ENCODE peak calls at places on chromosomes 13 and 19, in eight cellular contexts. V is prostate gland; O is Peyer's patch; I is keratinocyte; X is CD4-positive, CD25-positive, alpha-beta regulatory T cell; K is heart left ventricle; A is transverse colon; Z is GM23338. B is an unnamed sample.

GRCh38 chr19:45205810-45206209 is 27.2 kb downstream of the BLOC1S3 start:
- DNase-seq in V (no peak), O (no peak), I (no peak), X (no peak), K (no peak), A (no peak), Z (no peak), B (no peak)

GRCh38 chr13:93561553-93561952 is 334.9 kb downstream of the GPC6 start:
- DNase-seq in V (no peak), O (no peak), I (no peak), X (no peak), K (no peak), A (no peak), Z (peak; percentile 41), B (no peak)

GRCh38 chr13:112835796-112836195 is 133.2 kb upstream of the MCF2L start:
- DNase-seq in V (no peak), O (peak; percentile 23), I (no peak), X (no peak), K (no peak), A (no peak), Z (no peak), B (no peak)

GRCh38 chr19:4744451-4745170 is 21.0 kb upstream of the DPP9 start:
- DNase-seq in V (no peak), O (no peak), I (no peak), X (no peak), K (peak; percentile 42), A (no peak), Z (no peak), B (no peak)

GRCh38 chr13:83325454-83325853 is 556.8 kb downstream of the SLITRK1 start:
- DNase-seq in V (no peak), O (no peak), I (no peak), X (no peak), K (no peak), A (no peak), Z (no peak), B (no peak)

GRCh38 chr19:45774765-45775164 is 5.7 kb upstream of the SIX5 start:
- DNase-seq in V (no peak), O (no peak), I (no peak), X (no peak), K (no peak), A (peak; percentile 59), Z (peak; percentile 95), B (no peak)

GRCh38 chr13:47869780-47870179 is 131.3 kb downstream of the SUCLA2 start:
- DNase-seq in V (no peak), O (no peak), I (no peak), X (no peak), K (no peak), A (no peak), Z (no peak), B (no peak)

GRCh38 chr19:36418287-36419001 is at the start of gene ZFP82:
- DNase-seq in V (peak; percentile 54), O (peak; percentile 86), I (no peak), X (peak; percentile 73), K (peak; percentile 87), A (peak; percentile 73), Z (peak; percentile 95), B (peak; percentile 81)

GRCh38 chr13:44969858-44970484 is 19.3 kb downstream of the NUFIP1 start:
- DNase-seq in V (peak; percentile 14), O (no peak), I (no peak), X (peak; percentile 24), K (no peak), A (no peak), Z (peak; percentile 87), B (peak; percentile 28)

GRCh38 chr13:42650470-42650869 is 76.5 kb downstream of the TNFSF11 start:
- DNase-seq in V (no peak), O (no peak), I (no peak), X (no peak), K (no peak), A (no peak), Z (no peak), B (no peak)

GRCh38 chr19:46785980-46786235 is 2.5 kb downstream of the SLC1A5 start:
- DNase-seq in V (no peak), O (no peak), I (no peak), X (no peak), K (no peak), A (no peak), Z (no peak), B (no peak)

GRCh38 chr19:46784262-46785053 is 3.9 kb downstream of the SLC1A5 start:
- DNase-seq in V (peak; percentile 88), O (peak; percentile 86), I (peak; percentile 96), X (no peak), K (peak; percentile 48), A (peak; percentile 89), Z (peak; percentile 82), B (no peak)

GRCh38 chr19:46783670-46784069 is 4.7 kb downstream of the SLC1A5 start:
- DNase-seq in V (no peak), O (no peak), I (no peak), X (no peak), K (no peak), A (no peak), Z (no peak), B (no peak)

GRCh38 chr19:46785054-46785979 is 3.1 kb downstream of the SLC1A5 start:
- DNase-seq in V (no peak), O (no peak), I (no peak), X (no peak), K (no peak), A (no peak), Z (no peak), B (no peak)

DNA sequence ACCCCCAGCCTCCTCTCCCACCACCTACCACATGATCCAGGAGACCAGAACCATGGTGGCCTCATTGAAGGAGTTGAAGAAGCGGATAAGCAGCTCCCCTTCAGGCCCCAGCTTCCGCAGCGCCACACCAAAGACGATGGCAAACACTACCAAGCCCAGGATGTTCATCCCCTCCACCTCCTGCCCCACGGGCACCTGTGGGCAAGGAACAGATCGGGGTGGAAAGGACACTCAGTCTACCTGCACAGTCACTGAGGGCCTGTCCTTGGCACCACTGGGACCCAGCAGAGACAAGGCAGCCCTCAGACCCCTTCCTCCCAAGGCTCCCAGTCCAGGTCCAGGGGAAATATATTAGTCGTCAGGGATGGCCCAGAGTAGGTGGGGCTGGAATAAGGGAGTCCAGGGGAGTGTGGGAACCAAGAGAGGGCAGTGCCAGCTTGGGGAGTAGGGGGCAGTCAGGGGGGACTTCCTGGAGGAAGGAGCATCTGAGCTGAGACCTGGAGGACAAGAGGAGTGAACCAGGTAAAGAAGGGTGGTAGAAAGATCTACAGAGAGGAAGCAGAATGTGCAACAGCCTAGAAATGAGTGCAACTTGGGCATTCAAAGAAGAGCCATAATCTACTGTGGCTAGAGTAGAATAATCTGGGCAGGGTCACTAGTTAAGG is 5.9 kb downstream of the SLC1A5 start:
- DNase-seq in V (no peak), O (no peak), I (no peak), X (no peak), K (no peak), A (no peak), Z (no peak), B (no peak)
- H3K36me3 ChIP-seq in V (peaks cover 6% of the 10 kb centered on the region), O (no peaks in the 10 kb centered on the region), I (peaks cover 23% of the 10 kb centered on the region), X (peaks cover 37% of the 10 kb centered on the region), K (peaks cover 57% of the 10 kb centered on the region), A (no peaks in the 10 kb centered on the region), Z (peaks cover 56% of the 10 kb centered on the region), B (peaks cover 21% of the 10 kb centered on the region)

DNA sequence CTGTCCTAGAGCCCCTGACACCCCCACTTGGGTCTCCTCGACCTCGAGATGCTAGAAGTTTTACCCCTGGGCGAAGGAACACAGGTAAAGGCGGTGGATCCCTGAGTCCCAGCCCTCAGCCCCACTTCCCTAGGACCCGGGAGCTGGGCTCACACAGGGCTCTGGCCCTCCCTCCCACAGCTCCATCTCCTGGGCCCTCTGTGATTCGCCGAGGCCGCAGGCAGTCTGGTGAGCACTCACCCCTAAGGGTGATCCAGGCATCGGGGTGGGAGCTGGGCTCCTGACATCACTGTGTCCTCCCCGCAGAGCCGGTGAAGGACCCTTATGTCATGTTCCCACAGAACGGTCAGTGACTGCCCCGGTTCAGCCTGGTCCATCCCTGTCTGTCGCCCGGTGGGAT is 8.3 kb downstream of the PLEKHG2 start:
- DNase-seq in V (no peak), O (no peak), I (no peak), X (no peak), K (no peak), A (no peak), Z (no peak), B (no peak)
- H3K36me3 ChIP-seq in V (no peaks in the 10 kb centered on the region), O (no peaks in the 10 kb centered on the region), I (peaks cover 8% of the 10 kb centered on the region), X (peaks cover 33% of the 10 kb centered on the region), K (peaks cover 83% of the 10 kb centered on the region), A (no peaks in the 10 kb centered on the region), Z (peaks cover 11% of the 10 kb centered on the region), B (peaks cover 15% of the 10 kb centered on the region)

DNA sequence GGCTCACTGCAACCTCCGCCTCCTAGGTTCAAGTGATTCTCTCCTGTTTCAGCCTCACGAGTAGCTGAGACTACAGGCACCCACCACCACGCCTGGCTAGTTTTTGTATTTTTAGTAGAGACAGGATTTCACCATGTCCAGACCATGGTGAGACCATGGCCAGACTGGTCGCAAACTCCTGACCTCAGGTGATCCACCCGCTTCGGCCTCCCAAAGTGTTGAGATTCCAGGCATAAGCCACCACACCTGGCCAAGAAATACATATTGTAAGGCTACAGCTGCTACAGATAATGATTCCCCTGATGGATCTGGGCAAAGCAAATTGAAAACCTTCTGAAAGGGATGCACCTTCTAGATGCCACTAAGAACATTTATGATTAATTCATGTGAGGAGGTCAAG is 17.8 kb downstream of the PLPP2 start:
- DNase-seq in V (no peak), O (no peak), I (no peak), X (no peak), K (no peak), A (no peak), Z (no peak), B (no peak)
- H3K36me3 ChIP-seq in V (no peaks in the 10 kb centered on the region), O (no peaks in the 10 kb centered on the region), I (no peaks in the 10 kb centered on the region), X (no peaks in the 10 kb centered on the region), K (no peaks in the 10 kb centered on the region), A (no peaks in the 10 kb centered on the region), Z (no peaks in the 10 kb centered on the region), B (no peaks in the 10 kb centered on the region)

DNA sequence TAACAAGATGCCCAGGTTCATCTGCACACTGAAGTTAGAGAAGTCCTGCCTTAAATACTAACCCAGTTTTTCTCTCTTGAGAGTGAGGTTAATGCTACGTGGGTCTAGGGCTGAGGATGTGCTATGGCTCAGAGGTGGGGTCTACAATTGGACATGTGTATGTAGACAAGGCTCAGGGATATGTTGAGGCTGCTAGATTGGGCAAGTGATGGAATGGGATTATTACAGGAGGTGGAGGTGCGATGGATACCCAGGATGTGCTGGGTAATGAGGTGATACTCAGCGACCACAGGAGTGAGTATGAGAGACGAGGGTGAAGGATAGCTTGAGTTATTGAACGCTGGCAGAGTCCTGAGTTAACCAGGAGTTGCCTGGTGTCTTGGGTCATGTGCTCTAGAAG is 38.1 kb downstream of the PPP2R1A start:
- DNase-seq in V (no peak), O (no peak), I (no peak), X (no peak), K (no peak), A (no peak), Z (no peak), B (no peak)
- H3K36me3 ChIP-seq in V (peaks cover 14% of the 10 kb centered on the region), O (no peaks in the 10 kb centered on the region), I (peaks cover 36% of the 10 kb centered on the region), X (peaks cover 53% of the 10 kb centered on the region), K (peaks cover 65% of the 10 kb centered on the region), A (no peaks in the 10 kb centered on the region), Z (peaks cover 40% of the 10 kb centered on the region), B (peaks cover 34% of the 10 kb centered on the region)

GRCh38 chr19:47755065-47755761 is 9.9 kb downstream of the NOP53 start:
- DNase-seq in V (no peak), O (no peak), I (no peak), X (no peak), K (no peak), A (no peak), Z (no peak), B (no peak)
- H3K36me3 ChIP-seq in V (peaks cover 68% of the 10 kb centered on the region), O (no peaks in the 10 kb centered on the region), I (peaks cover 49% of the 10 kb centered on the region), X (peaks cover 75% of the 10 kb centered on the region), K (peaks cover 93% of the 10 kb centered on the region), A (peaks cover 3% of the 10 kb centered on the region), Z (peaks cover 42% of the 10 kb centered on the region), B (peaks cover 78% of the 10 kb centered on the region)

GRCh38 chr19:27986299-27986698 is 1226.7 kb downstream of the UQCRFS1 start:
- DNase-seq in V (no peak), O (no peak), I (no peak), X (no peak), K (no peak), A (no peak), Z (no peak), B (no peak)
- H3K36me3 ChIP-seq in V (no peaks in the 10 kb centered on the region), O (no peaks in the 10 kb centered on the region), I (no peaks in the 10 kb centered on the region), X (no peaks in the 10 kb centered on the region), K (no peaks in the 10 kb centered on the region), A (no peaks in the 10 kb centered on the region), Z (no peaks in the 10 kb centered on the region), B (no peaks in the 10 kb centered on the region)